ENCODE peak calls at places on chromosomes 2 and 18, in nine cellular contexts. One of them, this sample, is unnamed.

GRCh38 chr18:75727479-75727878 is 300.0 kb upstream of the SMIM21 start:
- DNase-seq in heart left ventricle: peak; percentile 68
- DNase-seq in H54: no peak
- DNase-seq in thyroid gland: peak; percentile 68
- DNase-seq in lower leg skin: no peak
- DNase-seq in tibial nerve: peak; percentile 44
- DNase-seq in K562: peak; percentile 22
- DNase-seq in HCT116: peak; percentile 21
- DNase-seq in esophagus squamous epithelium: no peak
- DNase-seq in this sample: peak; percentile 59

GRCh38 chr2:219634171-219634940 is 6.9 kb downstream of the SLC4A3 start:
- DNase-seq in heart left ventricle: no peak
- DNase-seq in H54: no peak
- DNase-seq in thyroid gland: no peak
- DNase-seq in lower leg skin: peak; percentile 79
- DNase-seq in tibial nerve: no peak
- DNase-seq in K562: no peak
- DNase-seq in HCT116: no peak
- DNase-seq in esophagus squamous epithelium: no peak
- DNase-seq in this sample: no peak

GRCh38 chr2:118881490-118882129 is 34.2 kb upstream of the EN1 start:
- DNase-seq in heart left ventricle: peak; percentile 61
- DNase-seq in H54: peak; percentile 41
- DNase-seq in thyroid gland: peak; percentile 62
- DNase-seq in lower leg skin: peak; percentile 88
- DNase-seq in tibial nerve: peak; percentile 16
- DNase-seq in K562: peak; percentile 61
- DNase-seq in HCT116: peak; percentile 55
- DNase-seq in esophagus squamous epithelium: no peak
- DNase-seq in this sample: peak; percentile 28

GRCh38 chr2:64295326-64296149 is 151.3 kb upstream of the PELI1 start:
- DNase-seq in heart left ventricle: no peak
- DNase-seq in H54: no peak
- DNase-seq in thyroid gland: no peak
- DNase-seq in lower leg skin: no peak
- DNase-seq in tibial nerve: no peak
- DNase-seq in K562: no peak
- DNase-seq in HCT116: no peak
- DNase-seq in esophagus squamous epithelium: no peak
- DNase-seq in this sample: no peak

GRCh38 chr2:64404743-64405142 is 49.2 kb upstream of the LGALSL start:
- DNase-seq in heart left ventricle: no peak
- DNase-seq in H54: no peak
- DNase-seq in thyroid gland: no peak
- DNase-seq in lower leg skin: no peak
- DNase-seq in tibial nerve: peak; percentile 50
- DNase-seq in K562: peak; percentile 21
- DNase-seq in HCT116: no peak
- DNase-seq in esophagus squamous epithelium: no peak
- DNase-seq in this sample: no peak

GRCh38 chr18:75141734-75142133 is 67.2 kb downstream of the PTGR3 start:
- DNase-seq in heart left ventricle: peak; percentile 45
- DNase-seq in H54: no peak
- DNase-seq in thyroid gland: no peak
- DNase-seq in lower leg skin: no peak
- DNase-seq in tibial nerve: no peak
- DNase-seq in K562: no peak
- DNase-seq in HCT116: no peak
- DNase-seq in esophagus squamous epithelium: no peak
- DNase-seq in this sample: no peak

GRCh38 chr2:180130403-180130802 is 123.3 kb upstream of the CWC22 start:
- DNase-seq in heart left ventricle: no peak
- DNase-seq in H54: no peak
- DNase-seq in thyroid gland: no peak
- DNase-seq in lower leg skin: no peak
- DNase-seq in tibial nerve: no peak
- DNase-seq in K562: no peak
- DNase-seq in HCT116: no peak
- DNase-seq in esophagus squamous epithelium: no peak
- DNase-seq in this sample: no peak

GRCh38 chr2:39216495-39217191 is 27.1 kb downstream of the CDKL4 start:
- DNase-seq in heart left ventricle: no peak
- DNase-seq in H54: no peak
- DNase-seq in thyroid gland: no peak
- DNase-seq in lower leg skin: no peak
- DNase-seq in tibial nerve: no peak
- DNase-seq in K562: no peak
- DNase-seq in HCT116: no peak
- DNase-seq in esophagus squamous epithelium: no peak
- DNase-seq in this sample: peak; percentile 59

DNA sequence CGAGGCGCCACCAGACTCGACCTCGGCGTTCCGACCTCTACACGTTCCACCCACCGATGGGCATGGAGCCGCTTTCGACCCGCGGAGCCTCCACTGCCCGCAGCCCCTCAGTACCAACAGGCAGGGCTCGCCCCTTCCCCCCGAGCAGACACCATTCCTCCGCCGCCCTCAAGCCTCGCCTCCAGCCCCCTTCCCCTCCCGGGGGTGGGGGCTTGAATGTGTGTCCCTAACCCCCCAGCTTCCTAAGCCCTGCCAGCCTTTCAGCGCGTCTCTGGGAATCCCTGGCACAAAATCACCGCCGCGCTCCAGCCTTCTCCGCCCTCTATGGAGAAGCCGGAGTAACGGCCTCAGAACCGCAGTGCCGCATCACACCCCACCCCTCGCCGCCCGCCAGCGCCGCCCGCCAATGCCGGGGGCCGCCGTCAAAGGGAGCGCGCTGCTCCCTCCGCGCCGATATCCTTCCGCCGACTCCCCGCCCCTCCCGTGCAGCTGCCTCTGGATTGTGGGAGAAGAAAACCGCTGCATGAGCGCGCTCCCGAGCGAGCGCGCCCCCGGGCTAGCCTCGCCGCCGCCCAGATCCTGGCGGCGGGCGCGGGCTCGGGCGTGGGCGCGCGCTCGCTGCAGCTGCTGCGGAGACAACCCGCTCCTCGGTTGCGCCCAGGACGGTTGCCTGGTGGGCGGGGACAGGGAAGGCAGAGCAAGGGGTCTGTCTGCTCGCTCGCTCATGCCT is at the start of gene CCDC88A:
- DNase-seq in heart left ventricle: peak; percentile 98
- DNase-seq in H54: peak; percentile 77
- DNase-seq in thyroid gland: peak; percentile 94
- DNase-seq in lower leg skin: peak; percentile 99
- DNase-seq in tibial nerve: peak; percentile 90
- DNase-seq in K562: peak; percentile 92
- DNase-seq in HCT116: peak; percentile 91
- DNase-seq in esophagus squamous epithelium: peak; percentile 69
- DNase-seq in this sample: peak; percentile 99
- TF ChIP-seq POLR2A in heart left ventricle: peak; percentile 23
- TF ChIP-seq POLR2A in H54: peak; percentile 85
- TF ChIP-seq POLR2A in thyroid gland: peak; percentile 73
- TF ChIP-seq POLR2A in lower leg skin: no peak
- TF ChIP-seq POLR2A in tibial nerve: peak; percentile 78
- TF ChIP-seq POLR2A in K562: peak; percentile 94
- TF ChIP-seq POLR2A in HCT116: peak; percentile 89
- TF ChIP-seq POLR2A in esophagus squamous epithelium: no peak
- TF ChIP-seq POLR2A in this sample: peak; percentile 75

DNA sequence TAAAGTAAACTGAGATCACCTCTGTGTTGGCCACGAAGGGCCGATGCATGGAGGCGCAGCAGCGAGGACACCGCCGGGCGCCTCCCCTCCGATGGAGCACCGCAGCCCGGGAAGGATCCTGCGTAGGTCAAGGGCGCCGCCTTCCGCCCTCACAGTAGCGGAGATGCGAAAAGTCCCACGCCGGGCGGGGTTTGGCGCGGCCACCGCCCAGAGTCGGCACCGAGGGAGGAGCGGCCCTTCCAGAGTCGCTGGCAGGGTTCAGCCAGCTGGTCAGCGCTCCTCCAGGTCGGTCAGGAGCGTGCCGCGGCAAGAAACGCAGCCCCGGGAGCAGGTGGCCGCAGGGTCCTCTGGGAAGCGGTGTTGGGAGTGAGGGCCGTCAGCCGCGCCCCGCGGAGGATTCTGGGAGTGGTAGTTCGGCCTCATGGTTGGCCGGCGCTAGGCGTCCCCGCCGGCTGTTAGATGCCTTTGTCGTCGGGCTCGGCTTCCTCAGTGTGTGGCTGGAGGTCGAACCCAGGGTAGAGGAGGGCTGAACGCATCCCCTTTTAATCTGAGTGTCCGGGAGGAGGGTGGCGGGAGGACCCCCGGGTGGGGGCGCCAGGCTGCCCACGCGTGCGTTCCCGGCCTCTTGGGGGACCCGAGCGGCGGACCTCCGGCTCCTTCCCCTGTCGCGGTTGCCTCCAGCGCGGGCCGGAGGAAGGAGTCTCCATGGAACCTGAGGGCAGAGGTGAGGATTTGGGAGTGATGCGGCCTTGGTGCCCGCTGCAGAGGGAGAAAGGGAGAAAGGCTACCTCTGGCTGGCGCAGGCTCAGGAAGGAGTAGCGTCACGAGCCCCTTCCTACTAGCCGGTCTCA is at the start of gene ZNF892:
- DNase-seq in heart left ventricle: peak; percentile 95
- DNase-seq in H54: peak; percentile 57
- DNase-seq in thyroid gland: peak; percentile 94
- DNase-seq in lower leg skin: peak; percentile 98
- DNase-seq in tibial nerve: peak; percentile 82
- DNase-seq in K562: peak; percentile 85
- DNase-seq in HCT116: peak; percentile 38
- DNase-seq in esophagus squamous epithelium: peak; percentile 35
- DNase-seq in this sample: peak; percentile 86
- TF ChIP-seq POLR2A in heart left ventricle: no peak
- TF ChIP-seq POLR2A in H54: peak; percentile 8
- TF ChIP-seq POLR2A in thyroid gland: peak; percentile 78
- TF ChIP-seq POLR2A in lower leg skin: no peak
- TF ChIP-seq POLR2A in tibial nerve: peak; percentile 50
- TF ChIP-seq POLR2A in K562: no peak
- TF ChIP-seq POLR2A in HCT116: no peak
- TF ChIP-seq POLR2A in esophagus squamous epithelium: peak; percentile 52
- TF ChIP-seq POLR2A in this sample: peak; percentile 37

DNA sequence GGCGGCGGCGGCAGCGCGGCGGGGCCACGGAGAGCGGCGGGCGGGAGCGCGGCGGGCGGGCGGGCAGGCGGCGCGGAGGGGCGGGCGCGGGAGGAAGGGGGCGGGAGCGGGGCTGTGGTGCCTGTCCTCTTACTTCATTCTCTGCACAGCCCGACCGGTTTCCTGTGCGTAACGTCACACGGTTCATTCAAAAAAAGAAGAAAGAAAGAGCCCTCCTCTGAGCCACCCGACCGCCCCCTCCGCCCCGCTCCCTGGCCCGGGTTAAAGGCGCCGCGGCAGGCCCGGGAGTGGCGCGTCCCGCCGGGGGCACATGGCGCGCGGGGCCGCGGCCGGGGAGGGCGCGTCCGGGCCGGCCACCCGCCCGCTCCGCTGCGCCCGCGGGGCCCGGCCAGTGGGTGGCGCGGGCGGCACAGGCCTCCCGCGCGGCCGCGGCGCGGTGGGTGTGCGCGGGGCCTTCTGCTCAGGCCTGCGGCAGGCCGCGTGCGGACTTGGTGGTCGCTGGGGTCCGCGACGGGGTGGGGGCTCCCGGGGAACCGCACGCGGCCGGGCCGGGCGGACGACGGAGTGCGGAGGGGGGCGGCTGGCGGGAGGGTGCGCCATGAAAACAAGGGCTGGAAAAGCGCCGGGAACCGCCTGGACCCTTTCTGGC is 596 bp upstream of the BCL2 start:
- DNase-seq in heart left ventricle: peak; percentile 91
- DNase-seq in H54: peak; percentile 60
- DNase-seq in thyroid gland: peak; percentile 88
- DNase-seq in lower leg skin: peak; percentile 96
- DNase-seq in tibial nerve: peak; percentile 80
- DNase-seq in K562: peak; percentile 70
- DNase-seq in HCT116: peak; percentile 29
- DNase-seq in esophagus squamous epithelium: peak; percentile 49
- DNase-seq in this sample: peak; percentile 89
- TF ChIP-seq POLR2A in heart left ventricle: no peak
- TF ChIP-seq POLR2A in H54: no peak
- TF ChIP-seq POLR2A in thyroid gland: peak; percentile 46
- TF ChIP-seq POLR2A in lower leg skin: no peak
- TF ChIP-seq POLR2A in tibial nerve: peak; percentile 42
- TF ChIP-seq POLR2A in K562: no peak
- TF ChIP-seq POLR2A in HCT116: no peak
- TF ChIP-seq POLR2A in esophagus squamous epithelium: no peak
- TF ChIP-seq POLR2A in this sample: no peak

GRCh38 chr2:138499684-138500083 is 1.9 kb upstream of the SPOPL start:
- DNase-seq in heart left ventricle: no peak
- DNase-seq in H54: no peak
- DNase-seq in thyroid gland: no peak
- DNase-seq in lower leg skin: no peak
- DNase-seq in tibial nerve: no peak
- DNase-seq in K562: no peak
- DNase-seq in HCT116: no peak
- DNase-seq in esophagus squamous epithelium: no peak
- DNase-seq in this sample: no peak

GRCh38 chr2:138500592-138501426 is 761 bp upstream of the SPOPL start:
- DNase-seq in heart left ventricle: no peak
- DNase-seq in H54: no peak
- DNase-seq in thyroid gland: no peak
- DNase-seq in lower leg skin: peak; percentile 85
- DNase-seq in tibial nerve: no peak
- DNase-seq in K562: no peak
- DNase-seq in HCT116: no peak
- DNase-seq in esophagus squamous epithelium: no peak
- DNase-seq in this sample: no peak

GRCh38 chr2:138503087-138503442 is 1.5 kb downstream of the SPOPL start:
- DNase-seq in heart left ventricle: no peak
- DNase-seq in H54: no peak
- DNase-seq in thyroid gland: no peak
- DNase-seq in lower leg skin: no peak
- DNase-seq in tibial nerve: no peak
- DNase-seq in K562: no peak
- DNase-seq in HCT116: no peak
- DNase-seq in esophagus squamous epithelium: no peak
- DNase-seq in this sample: peak; percentile 40

GRCh38 chr2:138502253-138503086 is 900 bp downstream of the SPOPL start:
- DNase-seq in heart left ventricle: no peak
- DNase-seq in H54: no peak
- DNase-seq in thyroid gland: no peak
- DNase-seq in lower leg skin: no peak
- DNase-seq in tibial nerve: peak; percentile 6
- DNase-seq in K562: no peak
- DNase-seq in HCT116: no peak
- DNase-seq in esophagus squamous epithelium: no peak
- DNase-seq in this sample: peak; percentile 62

DNA sequence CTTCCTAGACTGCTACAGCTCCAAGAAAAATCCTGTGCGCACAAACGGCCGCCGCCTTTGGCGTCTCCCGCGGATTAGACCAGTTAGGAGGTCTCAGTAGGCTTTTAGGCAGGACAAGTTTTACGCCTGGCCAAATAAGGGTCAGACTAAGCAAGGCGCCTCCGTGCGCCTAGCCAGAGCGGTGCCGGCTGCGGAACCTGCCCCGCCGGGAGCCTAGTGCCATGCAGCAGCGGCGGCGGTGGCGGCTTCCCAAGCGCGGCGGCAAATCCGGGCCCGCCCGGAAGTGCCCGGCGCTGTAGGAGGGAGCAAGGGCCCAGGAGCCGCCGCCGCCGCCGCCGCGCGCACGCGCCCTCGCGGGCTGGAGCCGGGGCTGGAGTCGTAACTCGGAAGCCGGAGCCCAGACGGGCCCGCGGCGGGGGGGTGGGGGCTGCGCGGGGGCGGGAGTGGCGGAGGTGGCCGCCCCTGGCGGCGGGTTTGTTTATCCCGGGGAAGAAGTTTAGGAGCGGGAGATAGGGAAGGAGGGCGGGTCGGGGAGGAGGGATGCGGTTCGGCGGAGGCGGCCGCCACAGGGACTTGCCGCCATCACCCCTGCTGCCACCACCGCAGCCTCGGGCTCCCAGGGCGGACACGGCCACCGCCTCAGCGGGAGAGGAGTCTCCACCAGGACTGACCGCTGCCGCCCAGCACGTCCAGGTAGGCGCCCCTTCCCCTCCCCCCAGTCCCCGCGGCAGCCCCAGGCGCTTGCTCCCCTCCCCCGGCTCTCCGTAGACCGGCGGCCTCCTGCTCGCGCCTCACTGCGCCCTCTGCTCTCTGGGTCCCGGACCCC is at the start of gene SPOPL:
- DNase-seq in heart left ventricle: peak; percentile 96
- DNase-seq in H54: peak; percentile 92
- DNase-seq in thyroid gland: peak; percentile 92
- DNase-seq in lower leg skin: peak; percentile 98
- DNase-seq in tibial nerve: peak; percentile 69
- DNase-seq in K562: peak; percentile 95
- DNase-seq in HCT116: peak; percentile 77
- DNase-seq in esophagus squamous epithelium: peak; percentile 26
- DNase-seq in this sample: peak; percentile 90
- TF ChIP-seq POLR2A in heart left ventricle: no peak
- TF ChIP-seq POLR2A in H54: peak; percentile 91
- TF ChIP-seq POLR2A in thyroid gland: peak; percentile 84
- TF ChIP-seq POLR2A in lower leg skin: peak; percentile 30
- TF ChIP-seq POLR2A in tibial nerve: peak; percentile 63
- TF ChIP-seq POLR2A in K562: peak; percentile 91
- TF ChIP-seq POLR2A in HCT116: peak; percentile 88
- TF ChIP-seq POLR2A in esophagus squamous epithelium: no peak
- TF ChIP-seq POLR2A in this sample: peak; percentile 85

This sample was measured in erythroblast.